ENCODE peak calls at places on chromosomes 6 and 20, in four cellular contexts. Q, D, W and K are unnamed samples.

GRCh38 chr6:38261626-38262025 is 378.1 kb downstream of the BTBD9 start:
- DNase-seq in Q (no peak), D (no peak), W (no peak), K (no peak)

GRCh38 chr20:59939879-59940128 is 301 bp downstream of the PPP1R3D start:
- DNase-seq in Q (peak), D (no peak), W (no peak), K (no peak)

GRCh38 chr6:1028744-1029143 is 283.2 kb upstream of the FOXQ1 start:
- DNase-seq in Q (no peak), D (no peak), W (no peak), K (no peak)

GRCh38 chr6:168615837-168616236 is 174.9 kb downstream of the SMOC2 start:
- DNase-seq in Q (no peak), D (no peak), W (no peak), K (no peak)

GRCh38 chr20:59829415-59830106 is 103.9 kb downstream of the SYCP2 start:
- DNase-seq in Q (no peak), D (no peak), W (peak), K (no peak)

GRCh38 chr6:57064809-57065208 is 18.3 kb downstream of the KIAA1586 start:
- DNase-seq in Q (no peak), D (no peak), W (no peak), K (no peak)

GRCh38 chr20:23622839-23623343 is 14.9 kb downstream of the CST3 start:
- DNase-seq in Q (peak), D (no peak), W (no peak), K (no peak)

GRCh38 chr6:168877821-168878282 is 375.8 kb downstream of the THBS2 start:
- DNase-seq in Q (no peak), D (no peak), W (no peak), K (no peak)

GRCh38 chr6:167832497-167833395 is 6.0 kb downstream of the AFDN start:
- DNase-seq in Q (no peak), D (peak), W (no peak), K (no peak)

GRCh38 chr6:167699141-167700036 is 127.3 kb upstream of the AFDN start:
- DNase-seq in Q (peak), D (peak), W (no peak), K (peak)

GRCh38 chr6:106448000-106448426 is 87.5 kb downstream of the CRYBG1 start:
- DNase-seq in Q (no peak), D (peak), W (no peak), K (peak)

GRCh38 chr6:161225677-161226004 is 48.2 kb downstream of the AGPAT4 start:
- DNase-seq in Q (no peak), D (no peak), W (no peak), K (no peak)

GRCh38 chr6:165649701-165650137 is 13.3 kb downstream of the PDE10A start:
- DNase-seq in Q (no peak), D (no peak), W (no peak), K (no peak)

GRCh38 chr6:138371720-138372119 is 6.0 kb upstream of the SMIM28 start:
- DNase-seq in Q (no peak), D (no peak), W (no peak), K (no peak)

GRCh38 chr20:3771552-3772058 is 4.1 kb upstream of the ADISSP start:
- DNase-seq in Q (no peak), D (no peak), W (no peak), K (no peak)

GRCh38 chr6:32700391-32701040 is 34.1 kb upstream of the HLA-DQB1 start:
- DNase-seq in Q (no peak), D (no peak), W (peak), K (peak)

GRCh38 chr6:38212579-38212978 is 393.1 kb downstream of the ZFAND3 start:
- DNase-seq in Q (no peak), D (no peak), W (no peak), K (no peak)

GRCh38 chr6:31907158-31907813 is 5.4 kb upstream of the ZBTB12 start:
- DNase-seq in Q (no peak), D (no peak), W (no peak), K (no peak)

GRCh38 chr6:48061630-48062029 is 49.4 kb downstream of the PTCHD4 start:
- DNase-seq in Q (no peak), D (no peak), W (no peak), K (no peak)

GRCh38 chr6:158416841-158417759 is 104.8 kb downstream of the TULP4 start:
- DNase-seq in Q (no peak), D (no peak), W (no peak), K (no peak)

GRCh38 chr6:101150226-101150625 is 243.3 kb upstream of the GRIK2 start:
- DNase-seq in Q (no peak), D (no peak), W (no peak), K (no peak)

GRCh38 chr20:46715292-46715756 is 5.9 kb downstream of the SLC2A10 start:
- DNase-seq in Q (peak), D (no peak), W (no peak), K (no peak)
- TF ChIP-seq CTCF in Q (no peak), D (no peak), W (no peak), K (no peak)

DNA sequence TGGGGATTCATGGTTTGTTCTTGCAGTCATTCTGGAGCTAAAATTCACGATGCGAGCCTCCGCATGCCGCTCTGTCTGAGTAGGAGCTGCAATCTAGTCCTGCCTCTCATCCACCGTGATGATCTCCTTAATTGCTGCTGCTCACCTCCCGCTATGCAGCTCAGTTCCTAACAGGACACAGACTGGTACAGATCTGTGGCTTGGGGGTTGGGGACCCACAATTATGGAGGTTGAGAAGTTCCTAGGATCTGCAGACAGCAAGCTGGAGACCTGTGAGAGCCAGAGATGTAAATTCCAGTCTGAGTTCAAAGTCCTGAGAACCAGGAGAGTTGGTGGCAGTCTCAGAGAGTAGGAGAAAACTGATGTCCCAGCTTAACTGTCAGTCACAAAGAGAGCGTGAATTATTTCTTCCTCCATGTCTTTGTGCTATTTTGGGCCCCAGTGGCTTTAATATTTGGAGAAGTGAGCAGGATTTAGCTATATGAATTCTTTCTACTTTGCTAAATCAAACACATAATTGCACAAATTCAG is 378.7 kb upstream of the MAN1A1 start:
- DNase-seq in Q (no peak), D (no peak), W (no peak), K (no peak)
- TF ChIP-seq CTCF in Q (no peak), D (no peak), W (no peak), K (no peak)

GRCh38 chr6:7723554-7723953 is 2.3 kb upstream of the BMP6 start:
- DNase-seq in Q (no peak), D (no peak), W (no peak), K (no peak)

GRCh38 chr6:7720346-7720745 is 5.6 kb upstream of the BMP6 start:
- DNase-seq in Q (no peak), D (no peak), W (no peak), K (no peak)

GRCh38 chr6:7723041-7723447 is 2.9 kb upstream of the BMP6 start:
- DNase-seq in Q (peak), D (no peak), W (peak), K (peak)

GRCh38 chr6:7719364-7719763 is 6.5 kb upstream of the BMP6 start:
- DNase-seq in Q (no peak), D (no peak), W (no peak), K (no peak)

DNA sequence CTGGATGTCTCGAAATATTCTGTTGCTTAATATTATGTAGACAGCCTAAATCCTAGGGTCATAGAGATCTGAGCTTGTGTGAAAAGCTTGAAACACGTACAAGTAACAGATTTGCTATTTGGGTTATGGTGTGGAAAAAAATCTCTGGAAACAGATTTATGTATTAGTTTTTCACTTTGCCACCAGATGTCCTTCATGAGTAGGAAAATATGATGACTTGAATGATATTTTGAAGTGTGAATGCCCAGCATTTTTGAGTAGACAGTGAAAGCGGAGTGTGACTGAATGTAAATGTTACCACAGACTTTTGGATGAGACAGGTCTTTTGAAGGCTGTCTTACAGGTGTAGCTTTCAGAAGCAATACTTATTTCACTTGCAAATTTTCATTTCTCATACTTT is 4.2 kb upstream of the BMP6 start:
- DNase-seq in Q (no peak), D (no peak), W (peak), K (peak)
- TF ChIP-seq CTCF in Q (peak), D (peak), W (peak), K (peak)

DNA sequence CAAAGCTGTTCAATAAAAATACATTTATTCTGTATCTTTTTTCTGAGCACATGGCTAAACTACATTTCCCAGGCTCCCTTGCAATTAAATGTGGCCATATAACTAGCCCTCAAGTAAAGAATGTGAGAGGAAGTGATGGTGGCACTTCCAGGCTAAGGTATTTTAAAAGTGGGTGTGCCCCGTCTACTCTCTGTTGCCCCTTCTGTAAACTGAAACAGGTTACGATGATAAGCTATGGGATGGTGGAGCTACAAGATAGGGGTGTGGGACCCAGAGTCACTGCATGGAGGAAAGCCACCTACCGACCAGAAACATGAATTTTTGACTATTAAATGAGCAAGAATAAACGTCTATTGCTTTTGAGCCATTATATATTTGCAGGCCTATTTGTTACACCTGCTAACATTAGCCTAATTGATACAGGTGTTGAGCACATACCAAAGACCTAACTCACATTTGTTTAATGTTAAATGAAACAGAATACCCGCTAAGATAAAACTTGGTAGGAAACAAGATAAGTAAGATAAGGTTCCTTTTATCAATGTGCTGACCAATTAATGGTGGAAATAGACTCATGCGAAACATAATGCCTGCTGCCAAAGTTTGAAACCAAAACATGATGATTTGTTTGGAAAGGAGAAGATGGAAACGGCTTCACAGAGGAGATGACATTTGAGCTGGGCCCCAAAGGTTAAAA is 3.0 kb downstream of the FYN start:
- DNase-seq in Q (no peak), D (no peak), W (no peak), K (no peak)
- TF ChIP-seq CTCF in Q (no peak), D (no peak), W (no peak), K (no peak)

DNA sequence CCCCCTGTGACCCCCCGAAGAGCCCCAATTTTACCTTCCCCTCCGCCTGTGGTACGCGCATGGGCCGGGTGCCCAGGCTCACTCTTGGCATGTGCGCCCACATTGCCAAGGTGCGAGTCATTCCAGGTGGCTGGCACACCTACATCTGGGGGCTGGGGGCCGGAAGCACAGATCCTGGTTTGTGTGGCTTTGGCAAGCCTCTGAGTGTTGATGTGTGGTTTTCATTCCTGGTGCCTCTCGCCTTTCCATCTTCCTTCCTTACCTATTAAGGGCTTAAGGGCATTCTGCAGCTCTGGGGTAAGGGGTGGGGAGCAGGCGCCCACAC is 380 bp upstream of the RNF39 start:
- DNase-seq in Q (no peak), D (no peak), W (no peak), K (no peak)
- TF ChIP-seq CTCF in Q (no peak), D (no peak), W (no peak), K (no peak)

GRCh38 chr6:30626484-30627366 is at the start of gene ATAT1:
- DNase-seq in Q (peak), D (peak), W (peak), K (peak)

GRCh38 chr6:30619561-30619960 is 1.9 kb downstream of the MRPS18B start:
- DNase-seq in Q (no peak), D (no peak), W (no peak), K (no peak)

DNA sequence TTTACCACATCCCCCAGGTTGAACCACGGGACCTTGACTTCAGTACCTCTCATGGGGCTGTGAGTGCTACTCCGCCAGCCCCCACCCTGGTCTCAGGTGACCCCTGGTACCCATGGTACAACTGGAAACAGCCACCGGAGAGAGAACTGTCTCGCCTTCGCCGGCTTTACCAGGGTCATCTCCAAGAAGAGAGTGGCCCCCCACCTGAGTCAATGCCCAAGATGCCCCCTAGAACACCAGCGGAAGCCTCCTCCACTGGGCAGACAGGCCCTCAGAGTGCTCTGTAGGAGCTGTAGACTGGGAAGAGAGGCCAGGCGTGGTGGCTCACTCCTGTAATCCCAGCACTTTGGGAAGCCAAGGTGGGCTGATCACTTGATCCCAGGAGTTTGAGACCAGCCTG is 1.2 kb upstream of the ATAT1 start:
- DNase-seq in Q (no peak), D (no peak), W (no peak), K (no peak)
- TF ChIP-seq CTCF in Q (no peak), D (no peak), W (no peak), K (no peak)

GRCh38 chr6:104483225-104483834 is 376.4 kb downstream of the HACE1 start:
- DNase-seq in Q (no peak), D (no peak), W (no peak), K (no peak)
- TF ChIP-seq CTCF in Q (no peak), D (peak), W (peak), K (no peak)

GRCh38 chr6:170043150-170043819 is 247.6 kb downstream of the DLL1 start:
- DNase-seq in Q (peak), D (no peak), W (no peak), K (no peak)
- TF ChIP-seq CTCF in Q (peak), D (no peak), W (no peak), K (no peak)

GRCh38 chr20:57900226-57900905 is 190.6 kb upstream of the PMEPA1 start:
- DNase-seq in Q (no peak), D (no peak), W (no peak), K (no peak)

GRCh38 chr20:57901526-57901925 is 191.7 kb upstream of the PMEPA1 start:
- DNase-seq in Q (no peak), D (no peak), W (no peak), K (no peak)

GRCh38 chr20:57899554-57899953 is 189.7 kb upstream of the PMEPA1 start:
- DNase-seq in Q (no peak), D (no peak), W (no peak), K (no peak)

GRCh38 chr20:57904706-57905105 is 194.9 kb upstream of the PMEPA1 start:
- DNase-seq in Q (no peak), D (no peak), W (no peak), K (no peak)

DNA sequence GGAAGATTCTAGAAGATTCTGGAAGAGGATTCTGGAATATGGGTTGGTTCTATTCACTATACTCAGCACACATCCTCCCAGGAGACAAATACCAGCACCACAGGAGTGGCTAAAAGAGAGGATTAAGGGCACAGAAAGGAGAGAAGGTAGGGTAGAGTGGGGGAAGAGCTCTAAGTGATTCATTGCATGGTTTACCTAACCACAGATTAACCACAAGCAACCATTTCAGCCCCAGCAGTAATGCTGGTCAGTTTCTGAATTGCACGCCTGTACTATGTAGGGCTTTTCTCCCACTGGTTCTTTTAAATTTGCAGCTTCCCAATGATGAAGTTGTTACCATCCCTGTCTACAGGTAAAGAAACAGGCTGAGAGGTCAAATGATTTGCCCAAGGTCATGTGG is 192.7 kb upstream of the PMEPA1 start:
- DNase-seq in Q (no peak), D (no peak), W (peak), K (peak)
- TF ChIP-seq CTCF in Q (no peak), D (no peak), W (no peak), K (no peak)